ENCODE peak calls at places on chromosome 2, in four cellular contexts. Y is kidney, A is cardiac muscle cell, O is DND-41. Q is an unnamed sample.

GRCh38 chr2:54092940-54093339 is 22.5 kb upstream of the ACYP2 start:
- DNase-seq in Y (no peak), A (no peak), O (no peak), Q (no peak)

GRCh38 chr2:214203744-214204289 is 207.0 kb upstream of the VWC2L start:
- DNase-seq in Y (no peak), A (no peak), O (peak; percentile 39), Q (no peak)

GRCh38 chr2:21245565-21245964 is 121.8 kb downstream of the TDRD15 start:
- DNase-seq in Y (no peak), A (no peak), O (no peak), Q (no peak)

GRCh38 chr2:224884188-224884587 is 158.1 kb downstream of the DOCK10 start:
- DNase-seq in Y (no peak), A (no peak), O (no peak), Q (peak; percentile 39)

GRCh38 chr2:66827851-66828250 is 392.9 kb downstream of the MEIS1 start:
- DNase-seq in Y (no peak), A (peak; percentile 62), O (no peak), Q (no peak)

GRCh38 chr2:186913870-186914269 is 64.9 kb upstream of the ZSWIM2 start:
- DNase-seq in Y (no peak), A (no peak), O (no peak), Q (no peak)

GRCh38 chr2:224958466-224958857 is 83.8 kb downstream of the DOCK10 start:
- DNase-seq in Y (no peak), A (no peak), O (no peak), Q (no peak)

GRCh38 chr2:71748227-71748626 is 294.9 kb downstream of the DYSF start:
- DNase-seq in Y (no peak), A (no peak), O (no peak), Q (peak; percentile 33)

GRCh38 chr2:233690444-233690843 is 2.2 kb upstream of the UGT1A6 start:
- DNase-seq in Y (no peak), A (no peak), O (no peak), Q (no peak)

GRCh38 chr2:233803994-233804393 is 25.9 kb downstream of the MROH2A start:
- DNase-seq in Y (peak; percentile 33), A (no peak), O (no peak), Q (no peak)

GRCh38 chr2:178258916-178259315 is 64.6 kb downstream of the OSBPL6 start:
- DNase-seq in Y (no peak), A (no peak), O (no peak), Q (no peak)

GRCh38 chr2:165576409-165576808 is 106.9 kb downstream of the CSRNP3 start:
- DNase-seq in Y (no peak), A (no peak), O (no peak), Q (no peak)

GRCh38 chr2:121596221-121597080 is 52.8 kb downstream of the CLASP1 start:
- DNase-seq in Y (no peak), A (peak; percentile 37), O (no peak), Q (peak; percentile 65)

GRCh38 chr2:121595012-121595891 is 54.0 kb downstream of the CLASP1 start:
- DNase-seq in Y (no peak), A (no peak), O (no peak), Q (no peak)

GRCh38 chr2:121599963-121600651 is 49.2 kb downstream of the CLASP1 start:
- DNase-seq in Y (no peak), A (no peak), O (no peak), Q (no peak)

GRCh38 chr2:121603185-121603584 is 46.1 kb downstream of the CLASP1 start:
- DNase-seq in Y (no peak), A (no peak), O (no peak), Q (no peak)

GRCh38 chr2:121598087-121598486 is 51.2 kb downstream of the CLASP1 start:
- DNase-seq in Y (no peak), A (no peak), O (no peak), Q (no peak)
- H3K4me1 ChIP-seq in Y (peaks cover 11% of the 10 kb centered on the region), A (peaks cover 14% of the 10 kb centered on the region), O (peaks cover 6% of the 10 kb centered on the region), Q (peaks cover 48% of the 10 kb centered on the region)

GRCh38 chr2:59249441-59250330 is 1008.6 kb upstream of the FANCL start:
- DNase-seq in Y (no peak), A (no peak), O (no peak), Q (no peak)
- H3K4me3 ChIP-seq in Y (no peak overlapping the region), A (no peak overlapping the region), O (no peak overlapping the region), Q (no peak overlapping the region)

DNA sequence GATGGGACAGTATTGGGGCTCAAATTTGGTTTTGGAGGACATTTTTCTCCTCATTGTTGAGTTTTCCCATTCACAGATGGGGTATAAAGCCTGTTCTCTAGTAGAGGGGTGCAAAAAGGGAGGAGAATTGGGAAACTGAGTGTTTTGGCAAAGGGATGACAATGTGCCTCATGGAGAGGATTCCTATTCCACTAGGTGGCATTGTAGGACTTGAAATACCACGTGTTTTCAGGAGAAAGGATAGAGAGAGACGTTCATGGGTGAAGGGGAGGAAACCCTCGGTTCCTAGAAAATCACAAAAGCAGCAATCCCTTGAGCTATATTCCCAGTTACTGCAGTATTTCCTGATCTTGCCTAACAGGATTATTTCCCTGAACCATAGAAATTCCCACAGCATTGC is 113.7 kb upstream of the SRD5A2 start:
- DNase-seq in Y (no peak), A (no peak), O (no peak), Q (no peak)
- TF ChIP-seq CTCF in Y (no peak), A (no peak), O (peak; percentile 24), Q (no peak)

DNA sequence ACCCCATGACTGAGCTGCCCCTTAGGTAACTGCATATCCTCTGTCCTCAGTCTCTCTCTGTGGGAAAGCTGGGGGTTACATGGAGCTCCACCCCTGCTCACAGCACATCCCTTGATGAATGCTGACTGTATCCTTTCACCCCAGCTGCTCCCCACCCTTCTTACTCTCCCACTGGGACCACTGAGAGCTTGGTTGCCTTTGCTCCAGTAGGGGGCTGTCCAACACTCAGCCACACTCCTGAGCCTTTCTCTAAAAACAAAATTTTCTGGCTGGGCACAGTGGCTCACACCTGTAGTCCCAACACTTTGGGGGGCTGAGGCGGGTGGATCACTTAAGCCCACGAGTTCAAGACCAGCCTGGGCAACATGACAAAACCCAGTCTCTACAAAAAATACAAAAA is 89.2 kb upstream of the MSH2 start:
- DNase-seq in Y (no peak), A (no peak), O (no peak), Q (no peak)
- H3K4me1 ChIP-seq in Y (peaks cover 18% of the 10 kb centered on the region), A (peaks cover 19% of the 10 kb centered on the region), O (no peaks in the 10 kb centered on the region), Q (peaks cover 27% of the 10 kb centered on the region)

DNA sequence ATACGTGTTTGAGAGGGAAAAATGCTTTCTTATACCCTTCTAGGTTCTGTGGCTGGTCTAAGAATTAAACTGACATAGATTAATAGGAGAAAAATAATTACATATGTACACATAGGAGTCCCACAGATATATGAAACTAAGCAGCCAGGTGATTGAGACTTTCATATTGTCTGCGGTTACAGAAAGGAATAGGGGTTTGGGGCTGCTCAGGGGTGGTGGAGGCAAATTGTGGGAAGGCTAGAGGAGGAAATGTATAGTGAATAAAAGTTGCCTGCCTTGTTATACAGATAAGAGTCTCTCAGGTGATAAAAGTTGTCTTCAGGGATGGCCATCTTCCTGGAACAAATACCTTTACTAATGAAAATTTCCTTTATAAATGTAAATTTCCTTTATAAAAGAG is 28.6 kb downstream of the MDH1 start:
- DNase-seq in Y (no peak), A (no peak), O (no peak), Q (no peak)
- H3K4me3 ChIP-seq in Y (no peak overlapping the region), A (no peak overlapping the region), O (no peak overlapping the region), Q (no peak overlapping the region)

GRCh38 chr2:226799211-226799975 is at the start of gene IRS1:
- DNase-seq in Y (peak; percentile 93), A (peak; percentile 92), O (peak; percentile 81), Q (peak; percentile 72)
- TF ChIP-seq CTCF in Y (peak; percentile 54), A (no peak), O (no peak), Q (peak; percentile 64)

Q was measured in body of pancreas.